ENCODE peak calls at places on chromosomes 13 and 19, in seven cellular contexts. I, S, O, L, Y, W and N are unnamed samples.

GRCh38 chr19:49114630-49115363 is 627 bp downstream of the LIN7B start:
- DNase-seq in L (peak; percentile 31), O (peak; percentile 49), S (no peak), Y (peak; percentile 77), I (no peak), W (peak; percentile 56), N (peak; percentile 75)

GRCh38 chr19:51977346-51977745 is 9.3 kb downstream of the ZNF350 start:
- DNase-seq in S (no peak), Y (no peak), L (no peak), O (no peak), W (no peak), I (no peak), N (no peak)

GRCh38 chr19:5032101-5032967 is 63.4 kb downstream of the KDM4B start:
- DNase-seq in S (no peak), L (no peak), W (no peak), I (no peak), Y (peak; percentile 34), O (peak; percentile 61), N (no peak)

GRCh38 chr19:51372649-51373504 is at the start of gene NKG7:
- DNase-seq in S (no peak), Y (no peak), L (no peak), W (no peak), I (no peak), O (no peak), N (no peak)

GRCh38 chr13:33787051-33787591 is 30.8 kb upstream of the RFC3 start:
- DNase-seq in Y (no peak), I (no peak), L (no peak), S (no peak), O (peak; percentile 44), W (no peak), N (no peak)

GRCh38 chr19:44582581-44583265 is 30.6 kb upstream of the IGSF23 start:
- DNase-seq in L (peak; percentile 6), O (peak; percentile 35), Y (peak; percentile 48), W (peak; percentile 35), I (no peak), S (no peak), N (no peak)

GRCh38 chr19:58518261-58519086 is 1.1 kb downstream of the ZBTB45 start:
- DNase-seq in Y (no peak), I (no peak), L (no peak), O (peak; percentile 5), W (no peak), S (no peak), N (no peak)

GRCh38 chr19:35318679-35319448 is 10.1 kb upstream of the CD22 start:
- DNase-seq in W (no peak), L (no peak), Y (no peak), O (peak; percentile 96), S (peak; percentile 78), I (no peak), N (no peak)

GRCh38 chr13:37023871-37024270 is 23.3 kb downstream of the EXOSC8 start:
- DNase-seq in W (no peak), Y (no peak), S (no peak), O (peak; percentile 66), L (no peak), I (no peak), N (no peak)

GRCh38 chr13:22325761-22326160 is 654.9 kb downstream of the FGF9 start:
- DNase-seq in O (no peak), S (no peak), L (no peak), W (no peak), I (no peak), Y (no peak), N (no peak)

GRCh38 chr13:44117351-44117750 is 237.6 kb downstream of the LACC1 start:
- DNase-seq in I (no peak), Y (no peak), W (no peak), S (no peak), L (no peak), O (peak; percentile 27), N (no peak)

GRCh38 chr19:3514930-3515329 is 8.8 kb downstream of the FZR1 start:
- DNase-seq in I (no peak), L (no peak), Y (no peak), S (no peak), O (peak; percentile 41), W (no peak), N (no peak)

GRCh38 chr13:32905864-32906180 is 110.4 kb upstream of the KL start:
- DNase-seq in S (no peak), O (no peak), I (no peak), Y (no peak), L (no peak), W (no peak), N (no peak)

GRCh38 chr13:49716615-49717014 is 25.3 kb upstream of the EBPL start:
- DNase-seq in Y (no peak), I (no peak), O (no peak), W (no peak), L (no peak), S (no peak), N (no peak)

GRCh38 chr19:52535831-52536800 is 8.6 kb downstream of the ZNF808 start:
- DNase-seq in S (no peak), O (peak; percentile 88), L (peak; percentile 79), W (peak; percentile 88), I (peak; percentile 74), Y (peak; percentile 96), N (peak; percentile 76)

GRCh38 chr13:61339054-61339621 is 76.5 kb downstream of the PCDH20 start:
- DNase-seq in W (no peak), I (no peak), Y (no peak), O (no peak), L (no peak), S (no peak), N (no peak)

GRCh38 chr19:49447485-49448431 is 3.9 kb downstream of the PIH1D1 start:
- DNase-seq in Y (peak; percentile 51), W (no peak), O (peak; percentile 62), S (no peak), L (no peak), I (no peak), N (no peak)

GRCh38 chr19:17703823-17704463 is 15.3 kb upstream of the MAP1S start:
- DNase-seq in L (peak; percentile 55), I (peak; percentile 46), O (peak; percentile 56), Y (peak; percentile 70), W (peak; percentile 67), S (no peak), N (no peak)

GRCh38 chr19:8334458-8335342 is 8.4 kb downstream of the KANK3 start:
- DNase-seq in S (no peak), Y (peak; percentile 79), I (no peak), O (peak; percentile 52), W (peak; percentile 49), L (no peak), N (peak; percentile 62)

GRCh38 chr13:41065098-41065497 is 3.8 kb downstream of the WBP4 start:
- DNase-seq in Y (no peak), L (no peak), W (no peak), S (no peak), O (peak; percentile 35), I (no peak), N (no peak)

GRCh38 chr13:45194081-45194939 is 6.5 kb downstream of the KCTD4 start:
- DNase-seq in L (no peak), O (no peak), Y (no peak), W (peak; percentile 26), I (no peak), S (no peak), N (no peak)

GRCh38 chr19:1296078-1296477 is 10.4 kb downstream of the EFNA2 start:
- DNase-seq in O (no peak), W (no peak), Y (no peak), I (no peak), S (no peak), L (no peak), N (no peak)

GRCh38 chr13:113947321-113948033 is 26.4 kb downstream of the C13orf46 start:
- DNase-seq in L (no peak), W (no peak), O (peak; percentile 39), S (no peak), Y (no peak), I (no peak), N (no peak)

GRCh38 chr13:103788061-103788652 is 721.9 kb upstream of the SLC10A2 start:
- DNase-seq in I (no peak), O (no peak), W (peak; percentile 10), S (no peak), L (no peak), Y (peak; percentile 8), N (no peak)

GRCh38 chr19:4647676-4648644 is 8.6 kb downstream of the TNFAIP8L1 start:
- DNase-seq in S (no peak), W (peak; percentile 79), O (no peak), L (no peak), I (no peak), Y (no peak), N (no peak)

GRCh38 chr13:111893607-111894443 is 173.1 kb upstream of the SOX1 start:
- DNase-seq in I (no peak), O (no peak), Y (peak; percentile 55), W (peak; percentile 53), S (no peak), L (no peak), N (no peak)

GRCh38 chr19:45630463-45630862 is 8.7 kb downstream of the EML2 start:
- DNase-seq in I (no peak), S (no peak), W (no peak), Y (no peak), L (no peak), O (peak; percentile 97), N (no peak)

GRCh38 chr13:89925107-89925506 is 1422.4 kb upstream of the MIR17HG start:
- DNase-seq in I (no peak), L (no peak), S (no peak), O (peak; percentile 68), Y (peak; percentile 16), W (peak; percentile 37), N (no peak)

GRCh38 chr19:16851031-16851712 is 22.0 kb downstream of the SIN3B start:
- DNase-seq in I (no peak), L (no peak), W (no peak), Y (no peak), S (no peak), O (peak; percentile 88), N (no peak)

GRCh38 chr19:19202707-19203011 is 555 bp downstream of the NR2C2AP start:
- DNase-seq in I (no peak), Y (no peak), W (no peak), S (no peak), L (no peak), O (peak; percentile 31), N (no peak)

GRCh38 chr13:28455580-28456194 is 39.2 kb downstream of the FLT1 start:
- DNase-seq in I (no peak), Y (no peak), S (no peak), W (no peak), L (no peak), O (no peak), N (no peak)

GRCh38 chr19:9474975-9475374 is 23.4 kb downstream of the ZNF560 start:
- DNase-seq in S (no peak), O (no peak), I (no peak), L (no peak), W (no peak), Y (no peak), N (no peak)

GRCh38 chr19:51887522-51888498 is at the start of gene ZNF577:
- DNase-seq in S (peak; percentile 51), W (peak; percentile 87), O (peak; percentile 84), I (peak; percentile 13), Y (peak; percentile 82), L (peak; percentile 22), N (peak; percentile 70)

GRCh38 chr19:799076-799881 is 2.0 kb downstream of the PTBP1 start:
- DNase-seq in Y (peak; percentile 42), O (peak; percentile 59), W (no peak), S (no peak), I (no peak), L (no peak), N (no peak)

GRCh38 chr19:34432797-34433196 is 4.6 kb downstream of the UBA2 start:
- DNase-seq in L (no peak), Y (peak; percentile 10), I (no peak), S (no peak), W (no peak), O (no peak), N (no peak)

GRCh38 chr19:14769201-14769600 is 9.2 kb downstream of the ADGRE2 start:
- DNase-seq in O (no peak), I (no peak), W (no peak), S (no peak), Y (no peak), L (no peak), N (no peak)

GRCh38 chr13:43669101-43669500 is 117.7 kb downstream of the ENOX1 start:
- DNase-seq in L (no peak), S (no peak), Y (no peak), O (no peak), I (no peak), W (no peak), N (no peak)

GRCh38 chr19:13401388-13401787 is 104.9 kb downstream of the CACNA1A start:
- DNase-seq in W (peak; percentile 3), S (no peak), I (no peak), O (peak; percentile 63), Y (no peak), L (no peak), N (no peak)